ENCODE peak calls at places on chromosomes 12 and 14, in four cellular contexts. One of them, this sample, is unnamed.

GRCh38 chr14:65772901-65773574 is 360.5 kb downstream of the FUT8 start:
- DNase-seq in AG09309: no peak
- DNase-seq in ovary: no peak
- DNase-seq in neural progenitor cell: no peak
- DNase-seq in this sample: no peak

GRCh38 chr14:92920001-92920400 is 2.9 kb upstream of the CHGA start:
- DNase-seq in AG09309: no peak
- DNase-seq in ovary: no peak
- DNase-seq in neural progenitor cell: no peak
- DNase-seq in this sample: no peak

GRCh38 chr12:27511031-27511722 is 12.8 kb upstream of the PPFIBP1 start:
- DNase-seq in AG09309: no peak
- DNase-seq in ovary: no peak
- DNase-seq in neural progenitor cell: no peak
- DNase-seq in this sample: no peak

GRCh38 chr12:113688313-113688712 is 216.6 kb upstream of the LHX5 start:
- DNase-seq in AG09309: no peak
- DNase-seq in ovary: no peak
- DNase-seq in neural progenitor cell: no peak
- DNase-seq in this sample: no peak

GRCh38 chr14:89337912-89338311 is 79.1 kb downstream of the FOXN3 start:
- DNase-seq in AG09309: no peak
- DNase-seq in ovary: no peak
- DNase-seq in neural progenitor cell: no peak
- DNase-seq in this sample: no peak

GRCh38 chr14:71355324-71356201 is 448.3 kb downstream of the PCNX1 start:
- DNase-seq in AG09309: peak
- DNase-seq in ovary: peak
- DNase-seq in neural progenitor cell: no peak
- DNase-seq in this sample: no peak

GRCh38 chr14:67360469-67361206 is 510 bp downstream of the EIF2S1 start:
- DNase-seq in AG09309: no peak
- DNase-seq in ovary: no peak
- DNase-seq in neural progenitor cell: no peak
- DNase-seq in this sample: no peak

GRCh38 chr14:54796961-54797360 is 105.7 kb downstream of the GCH1 start:
- DNase-seq in AG09309: no peak
- DNase-seq in ovary: no peak
- DNase-seq in neural progenitor cell: no peak
- DNase-seq in this sample: no peak

DNA sequence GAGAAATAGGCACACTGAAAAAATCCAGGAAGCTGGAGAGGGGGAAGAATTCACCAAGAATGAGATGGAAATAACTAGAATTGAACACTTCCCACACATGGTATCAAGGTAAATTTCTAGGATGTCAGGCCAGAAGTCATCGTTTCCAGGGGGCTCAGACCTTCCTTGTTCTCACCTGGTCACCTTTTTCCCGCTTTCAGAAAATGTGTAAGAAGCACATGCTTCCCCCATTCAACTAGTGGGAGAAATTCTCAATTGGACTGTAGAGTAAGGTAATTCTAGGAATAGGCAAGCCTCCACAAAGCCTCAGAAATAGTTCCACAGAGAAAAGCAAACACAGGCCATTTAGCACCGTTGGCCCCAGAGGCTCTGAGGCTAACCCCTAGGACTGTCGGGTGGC is 2.8 kb upstream of the PTMS start:
- DNase-seq in AG09309: no peak
- DNase-seq in ovary: no peak
- DNase-seq in neural progenitor cell: no peak
- DNase-seq in this sample: no peak
- H3K4me3 ChIP-seq in AG09309: peak
- H3K4me3 ChIP-seq in ovary: peak
- H3K4me3 ChIP-seq in neural progenitor cell: no peak
- H3K4me3 ChIP-seq in this sample: no peak

DNA sequence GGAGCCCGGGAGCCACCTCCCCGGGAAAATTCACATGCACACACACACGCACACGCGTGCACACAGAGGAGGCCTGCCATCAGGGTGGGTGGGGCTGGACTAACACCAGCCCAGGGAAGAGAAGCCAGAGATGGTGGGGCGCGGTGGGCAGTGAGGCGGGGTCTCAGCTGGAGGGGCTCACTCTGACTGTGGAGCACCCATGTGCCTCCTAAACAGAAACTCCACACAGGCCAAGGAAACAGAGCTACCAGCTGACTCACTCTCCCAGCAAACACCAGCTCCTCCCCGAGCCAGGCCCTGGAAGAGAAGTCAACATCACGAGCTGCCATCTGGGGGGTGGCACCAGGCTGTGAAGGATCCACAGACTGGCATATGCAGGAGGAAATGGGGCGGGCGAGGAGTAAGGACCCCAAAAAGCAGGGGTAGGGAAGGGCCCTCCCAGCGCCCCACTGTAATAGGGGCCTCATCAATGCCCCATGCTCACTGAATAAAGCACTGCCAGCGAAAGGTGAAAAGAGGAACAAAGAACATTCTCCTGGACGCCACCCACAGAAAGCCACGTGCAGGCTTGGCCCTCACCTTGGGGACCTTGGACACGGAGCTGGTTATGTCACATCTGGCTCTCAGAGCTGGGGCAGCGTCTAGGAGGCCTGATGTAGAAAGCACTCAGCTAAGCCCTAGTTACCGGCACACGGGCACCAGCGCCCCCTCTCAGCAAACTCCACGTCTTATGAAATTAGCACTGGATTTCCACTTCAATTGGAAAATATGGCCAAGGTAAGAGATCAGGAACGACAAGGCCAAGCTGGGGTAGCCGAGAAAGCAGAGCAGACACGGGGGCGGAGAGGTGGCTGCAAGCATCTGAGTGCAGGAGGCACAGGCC is 8.4 kb upstream of the INF2 start:
- DNase-seq in AG09309: peak
- DNase-seq in ovary: no peak
- DNase-seq in neural progenitor cell: peak
- DNase-seq in this sample: no peak
- H3K4me3 ChIP-seq in AG09309: peak
- H3K4me3 ChIP-seq in ovary: no peak
- H3K4me3 ChIP-seq in neural progenitor cell: peak
- H3K4me3 ChIP-seq in this sample: no peak

GRCh38 chr12:117356048-117356447 is 5.4 kb downstream of the NOS1 start:
- DNase-seq in AG09309: no peak
- DNase-seq in ovary: no peak
- DNase-seq in neural progenitor cell: no peak
- DNase-seq in this sample: no peak

GRCh38 chr12:117352883-117353282 is 8.5 kb downstream of the NOS1 start:
- DNase-seq in AG09309: no peak
- DNase-seq in ovary: no peak
- DNase-seq in neural progenitor cell: no peak
- DNase-seq in this sample: no peak

GRCh38 chr12:117350140-117350539 is 11.3 kb downstream of the NOS1 start:
- DNase-seq in AG09309: no peak
- DNase-seq in ovary: no peak
- DNase-seq in neural progenitor cell: no peak
- DNase-seq in this sample: no peak

GRCh38 chr12:117347588-117347987 is 13.8 kb downstream of the NOS1 start:
- DNase-seq in AG09309: no peak
- DNase-seq in ovary: no peak
- DNase-seq in neural progenitor cell: no peak
- DNase-seq in this sample: no peak

DNA sequence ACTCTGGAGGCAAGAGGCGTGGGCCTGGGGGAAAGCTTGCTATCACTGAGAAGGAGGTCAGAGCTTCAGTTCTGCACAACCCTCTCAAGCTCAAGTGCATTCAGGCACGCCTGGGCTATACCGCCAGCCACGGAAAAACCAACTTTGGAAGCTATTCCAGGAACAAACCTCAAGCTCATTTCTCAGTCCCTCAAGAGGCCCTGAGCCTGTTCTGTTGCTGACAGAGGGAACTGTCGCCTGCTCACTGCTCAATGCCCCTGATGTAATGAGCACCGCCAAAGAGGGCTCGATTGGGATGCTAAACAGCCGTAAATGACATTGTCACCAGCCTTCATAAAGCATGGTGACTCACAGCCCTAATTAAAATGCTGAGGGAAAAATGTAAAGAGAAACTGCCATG is 9.2 kb downstream of the NOS1 start:
- DNase-seq in AG09309: no peak
- DNase-seq in ovary: no peak
- DNase-seq in neural progenitor cell: no peak
- DNase-seq in this sample: no peak
- H3K4me3 ChIP-seq in AG09309: no peak
- H3K4me3 ChIP-seq in ovary: no peak
- H3K4me3 ChIP-seq in neural progenitor cell: no peak
- H3K4me3 ChIP-seq in this sample: no peak

GRCh38 chr14:94450722-94451090 is 1.9 kb downstream of the SERPINA11 start:
- DNase-seq in AG09309: no peak
- DNase-seq in ovary: no peak
- DNase-seq in neural progenitor cell: no peak
- DNase-seq in this sample: no peak
- H3K4me3 ChIP-seq in AG09309: no peak
- H3K4me3 ChIP-seq in ovary: no peak
- H3K4me3 ChIP-seq in neural progenitor cell: no peak
- H3K4me3 ChIP-seq in this sample: no peak

DNA sequence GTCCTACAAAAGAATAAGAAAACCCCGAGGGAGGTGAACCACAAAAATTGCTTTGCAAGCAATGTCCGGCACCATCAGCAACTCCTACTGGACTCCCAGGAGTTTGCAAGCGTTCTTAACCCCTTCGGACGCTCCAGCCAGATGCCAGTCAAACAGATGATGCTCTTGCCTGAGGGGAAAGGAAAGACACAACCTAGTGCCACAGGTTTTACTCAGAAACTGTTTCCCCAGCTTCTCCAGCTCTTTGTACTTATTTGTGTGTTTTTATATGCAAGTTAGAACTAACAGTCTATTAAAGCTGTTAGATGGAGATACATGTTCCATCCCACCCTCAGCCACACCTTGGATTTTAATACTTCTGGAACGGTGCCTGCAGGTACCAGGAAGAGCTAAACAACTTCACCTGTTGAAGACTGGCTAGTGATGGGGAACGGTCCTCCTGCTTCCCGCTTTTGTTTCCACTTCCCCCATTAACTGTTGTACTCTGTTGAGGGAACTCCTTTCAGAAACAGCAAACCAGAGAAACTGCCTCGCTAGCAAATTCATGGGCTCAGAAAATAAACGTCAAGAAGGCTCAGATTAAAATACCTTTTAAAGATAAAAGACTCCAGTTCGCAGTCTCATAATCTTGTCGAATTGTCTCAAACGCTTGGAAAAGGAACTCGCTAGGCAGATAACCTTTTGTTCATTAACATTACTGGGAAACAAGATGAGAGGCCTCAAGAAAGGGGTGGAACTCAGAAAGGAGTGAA is 1.1 kb upstream of the FERMT2 start:
- DNase-seq in AG09309: peak
- DNase-seq in ovary: peak
- DNase-seq in neural progenitor cell: peak
- DNase-seq in this sample: no peak
- H3K4me3 ChIP-seq in AG09309: peak
- H3K4me3 ChIP-seq in ovary: peak
- H3K4me3 ChIP-seq in neural progenitor cell: peak
- H3K4me3 ChIP-seq in this sample: no peak

GRCh38 chr14:75431011-75431410 is 3.2 kb downstream of the JDP2 start:
- DNase-seq in AG09309: no peak
- DNase-seq in ovary: no peak
- DNase-seq in neural progenitor cell: no peak
- DNase-seq in this sample: no peak

GRCh38 chr14:75430526-75430925 is 2.7 kb downstream of the JDP2 start:
- DNase-seq in AG09309: no peak
- DNase-seq in ovary: no peak
- DNase-seq in neural progenitor cell: no peak
- DNase-seq in this sample: no peak

GRCh38 chr14:75429562-75429961 is 1.7 kb downstream of the JDP2 start:
- DNase-seq in AG09309: no peak
- DNase-seq in ovary: no peak
- DNase-seq in neural progenitor cell: no peak
- DNase-seq in this sample: no peak

GRCh38 chr14:75428230-75429104 is 645 bp downstream of the JDP2 start:
- DNase-seq in AG09309: no peak
- DNase-seq in ovary: peak
- DNase-seq in neural progenitor cell: no peak
- DNase-seq in this sample: no peak

GRCh38 chr14:75430106-75430505 is 2.3 kb downstream of the JDP2 start:
- DNase-seq in AG09309: no peak
- DNase-seq in ovary: peak
- DNase-seq in neural progenitor cell: no peak
- DNase-seq in this sample: no peak
- H3K4me3 ChIP-seq in AG09309: peak
- H3K4me3 ChIP-seq in ovary: no peak
- H3K4me3 ChIP-seq in neural progenitor cell: no peak
- H3K4me3 ChIP-seq in this sample: no peak

GRCh38 chr14:74951443-74952194 is 3.8 kb downstream of the PGF start:
- DNase-seq in AG09309: no peak
- DNase-seq in ovary: no peak
- DNase-seq in neural progenitor cell: no peak
- DNase-seq in this sample: no peak

GRCh38 chr14:74952195-74952665 is 3.2 kb downstream of the PGF start:
- DNase-seq in AG09309: no peak
- DNase-seq in ovary: no peak
- DNase-seq in neural progenitor cell: no peak
- DNase-seq in this sample: no peak

GRCh38 chr14:74954232-74954946 is 1.0 kb downstream of the PGF start:
- DNase-seq in AG09309: no peak
- DNase-seq in ovary: no peak
- DNase-seq in neural progenitor cell: peak
- DNase-seq in this sample: no peak

GRCh38 chr14:74953686-74954085 is 1.7 kb downstream of the PGF start:
- DNase-seq in AG09309: no peak
- DNase-seq in ovary: no peak
- DNase-seq in neural progenitor cell: no peak
- DNase-seq in this sample: no peak

DNA sequence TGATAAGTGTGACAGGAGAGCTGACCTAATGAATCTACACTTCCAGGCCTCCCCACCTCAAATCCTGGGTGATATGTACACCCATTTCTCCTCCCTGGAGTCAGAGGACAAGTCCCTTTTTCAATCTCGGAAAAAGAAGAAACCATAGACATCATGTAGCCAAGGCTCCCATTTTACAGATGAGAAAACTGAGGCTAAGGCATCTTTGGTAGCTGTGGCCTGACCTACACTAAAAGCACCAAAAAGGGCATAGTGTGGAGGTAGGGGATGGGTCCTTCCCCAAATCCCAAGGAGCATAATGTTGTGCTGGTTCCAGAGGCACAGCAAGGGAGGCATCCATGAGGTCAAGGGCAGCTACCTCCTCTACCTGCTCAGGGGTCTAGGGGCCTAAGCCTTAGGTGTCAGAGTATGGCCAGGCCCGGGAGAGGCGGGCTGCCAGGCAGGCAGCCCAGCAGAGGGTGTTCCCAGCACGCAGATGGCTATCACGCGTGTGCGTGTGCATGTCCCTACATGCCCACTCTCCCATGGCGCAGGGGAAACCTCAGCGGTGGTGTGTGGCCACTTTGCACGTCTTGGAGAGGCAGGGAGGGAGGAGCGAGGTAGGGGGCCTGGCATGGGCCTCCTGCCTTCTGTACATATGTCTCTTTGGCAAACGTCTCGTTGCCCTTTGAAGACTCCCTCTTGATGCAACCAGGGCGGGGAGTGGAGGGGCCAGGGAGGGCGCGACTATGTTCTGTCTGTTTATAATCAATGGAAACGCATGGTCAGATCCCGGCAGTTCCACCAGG is 2.5 kb downstream of the PGF start:
- DNase-seq in AG09309: no peak
- DNase-seq in ovary: no peak
- DNase-seq in neural progenitor cell: no peak
- DNase-seq in this sample: no peak
- H3K4me3 ChIP-seq in AG09309: no peak
- H3K4me3 ChIP-seq in ovary: no peak
- H3K4me3 ChIP-seq in neural progenitor cell: no peak
- H3K4me3 ChIP-seq in this sample: no peak

GRCh38 chr12:52515927-52516831 is 4.0 kb downstream of the KRT5 start:
- DNase-seq in AG09309: no peak
- DNase-seq in ovary: no peak
- DNase-seq in neural progenitor cell: no peak
- DNase-seq in this sample: no peak
- H3K4me3 ChIP-seq in AG09309: no peak
- H3K4me3 ChIP-seq in ovary: no peak
- H3K4me3 ChIP-seq in neural progenitor cell: no peak
- H3K4me3 ChIP-seq in this sample: no peak

This sample was measured in CD4-positive, alpha-beta memory T cell.